ENCODE peak calls at places on chromosomes 2 and 18, in ten cellular contexts. One of them, this sample, is unnamed.
A peak's percentile ranks its signal among the peaks of the same experiment; 100 is the strongest.

GRCh38 chr2:216491757-216492635 is 6.6 kb upstream of the RPL37A start:
- DNase-seq in NCI-H2081: no peak
- DNase-seq in PC-9: no peak
- DNase-seq in fibroblast of the conjunctiva: no peak
- DNase-seq in midbrain: no peak
- DNase-seq in NCI-H510A: peak; percentile 10
- DNase-seq in AG04449: no peak
- DNase-seq in CD8-positive, alpha-beta T cell: no peak
- DNase-seq in glomerular endothelial cell: no peak
- DNase-seq in NCI-H1092: no peak
- DNase-seq in this sample: no peak

GRCh38 chr18:55422456-55423185 is 165.4 kb downstream of the TCF4 start:
- DNase-seq in NCI-H2081: peak; percentile 26
- DNase-seq in PC-9: no peak
- DNase-seq in fibroblast of the conjunctiva: no peak
- DNase-seq in midbrain: no peak
- DNase-seq in NCI-H510A: no peak
- DNase-seq in AG04449: no peak
- DNase-seq in CD8-positive, alpha-beta T cell: no peak
- DNase-seq in glomerular endothelial cell: no peak
- DNase-seq in NCI-H1092: no peak
- DNase-seq in this sample: peak; percentile 42

GRCh38 chr18:12911025-12911927 is 27.2 kb upstream of the PTPN2 start:
- DNase-seq in NCI-H2081: no peak
- DNase-seq in PC-9: no peak
- DNase-seq in fibroblast of the conjunctiva: no peak
- DNase-seq in midbrain: no peak
- DNase-seq in NCI-H510A: peak; percentile 24
- DNase-seq in AG04449: no peak
- DNase-seq in CD8-positive, alpha-beta T cell: peak; percentile 17
- DNase-seq in glomerular endothelial cell: no peak
- DNase-seq in NCI-H1092: no peak
- DNase-seq in this sample: peak; percentile 31

GRCh38 chr18:10036479-10036878 is 122.7 kb downstream of the VAPA start:
- DNase-seq in NCI-H2081: no peak
- DNase-seq in PC-9: no peak
- DNase-seq in fibroblast of the conjunctiva: no peak
- DNase-seq in midbrain: no peak
- DNase-seq in NCI-H510A: no peak
- DNase-seq in AG04449: no peak
- DNase-seq in CD8-positive, alpha-beta T cell: no peak
- DNase-seq in glomerular endothelial cell: no peak
- DNase-seq in NCI-H1092: no peak
- DNase-seq in this sample: no peak

GRCh38 chr2:204135752-204136151 is 199.2 kb downstream of the ICOS start:
- DNase-seq in NCI-H2081: no peak
- DNase-seq in PC-9: no peak
- DNase-seq in fibroblast of the conjunctiva: no peak
- DNase-seq in midbrain: no peak
- DNase-seq in NCI-H510A: no peak
- DNase-seq in AG04449: no peak
- DNase-seq in CD8-positive, alpha-beta T cell: no peak
- DNase-seq in glomerular endothelial cell: no peak
- DNase-seq in NCI-H1092: no peak
- DNase-seq in this sample: no peak

GRCh38 chr2:124911560-124911959 is 886.5 kb downstream of the CNTNAP5 start:
- DNase-seq in NCI-H2081: no peak
- DNase-seq in PC-9: no peak
- DNase-seq in fibroblast of the conjunctiva: no peak
- DNase-seq in midbrain: peak; percentile 29
- DNase-seq in NCI-H510A: no peak
- DNase-seq in AG04449: no peak
- DNase-seq in CD8-positive, alpha-beta T cell: no peak
- DNase-seq in glomerular endothelial cell: no peak
- DNase-seq in NCI-H1092: no peak
- DNase-seq in this sample: peak; percentile 19

GRCh38 chr2:62738981-62739936 is 33.7 kb downstream of the EHBP1 start:
- DNase-seq in NCI-H2081: no peak
- DNase-seq in PC-9: no peak
- DNase-seq in fibroblast of the conjunctiva: peak; percentile 31
- DNase-seq in midbrain: no peak
- DNase-seq in NCI-H510A: no peak
- DNase-seq in AG04449: no peak
- DNase-seq in CD8-positive, alpha-beta T cell: no peak
- DNase-seq in glomerular endothelial cell: no peak
- DNase-seq in NCI-H1092: no peak
- DNase-seq in this sample: peak; percentile 38

GRCh38 chr18:39746201-39746600 is 2180.6 kb upstream of the CELF4 start:
- DNase-seq in NCI-H2081: no peak
- DNase-seq in PC-9: no peak
- DNase-seq in fibroblast of the conjunctiva: no peak
- DNase-seq in midbrain: no peak
- DNase-seq in NCI-H510A: no peak
- DNase-seq in AG04449: no peak
- DNase-seq in CD8-positive, alpha-beta T cell: no peak
- DNase-seq in glomerular endothelial cell: no peak
- DNase-seq in NCI-H1092: no peak
- DNase-seq in this sample: no peak

GRCh38 chr2:9806298-9806610 is 37.0 kb upstream of the TAF1B start:
- DNase-seq in NCI-H2081: no peak
- DNase-seq in PC-9: peak; percentile 32
- DNase-seq in fibroblast of the conjunctiva: no peak
- DNase-seq in midbrain: no peak
- DNase-seq in NCI-H510A: no peak
- DNase-seq in AG04449: no peak
- DNase-seq in CD8-positive, alpha-beta T cell: no peak
- DNase-seq in glomerular endothelial cell: no peak
- DNase-seq in NCI-H1092: no peak
- DNase-seq in this sample: no peak

GRCh38 chr18:51559902-51560287 is 362.4 kb upstream of the MEX3C start:
- DNase-seq in NCI-H2081: no peak
- DNase-seq in PC-9: no peak
- DNase-seq in fibroblast of the conjunctiva: no peak
- DNase-seq in midbrain: no peak
- DNase-seq in NCI-H510A: no peak
- DNase-seq in AG04449: no peak
- DNase-seq in CD8-positive, alpha-beta T cell: no peak
- DNase-seq in glomerular endothelial cell: no peak
- DNase-seq in NCI-H1092: no peak
- DNase-seq in this sample: no peak

GRCh38 chr18:39359636-39360035 is 1794.0 kb upstream of the CELF4 start:
- DNase-seq in NCI-H2081: no peak
- DNase-seq in PC-9: no peak
- DNase-seq in fibroblast of the conjunctiva: no peak
- DNase-seq in midbrain: no peak
- DNase-seq in NCI-H510A: no peak
- DNase-seq in AG04449: no peak
- DNase-seq in CD8-positive, alpha-beta T cell: no peak
- DNase-seq in glomerular endothelial cell: no peak
- DNase-seq in NCI-H1092: no peak
- DNase-seq in this sample: no peak

GRCh38 chr2:155825876-155826275 is 506.6 kb downstream of the NR4A2 start:
- DNase-seq in NCI-H2081: no peak
- DNase-seq in PC-9: no peak
- DNase-seq in fibroblast of the conjunctiva: no peak
- DNase-seq in midbrain: no peak
- DNase-seq in NCI-H510A: no peak
- DNase-seq in AG04449: no peak
- DNase-seq in CD8-positive, alpha-beta T cell: no peak
- DNase-seq in glomerular endothelial cell: no peak
- DNase-seq in NCI-H1092: no peak
- DNase-seq in this sample: no peak

GRCh38 chr2:226664140-226664539 is 135.5 kb downstream of the IRS1 start:
- DNase-seq in NCI-H2081: no peak
- DNase-seq in PC-9: no peak
- DNase-seq in fibroblast of the conjunctiva: no peak
- DNase-seq in midbrain: no peak
- DNase-seq in NCI-H510A: no peak
- DNase-seq in AG04449: no peak
- DNase-seq in CD8-positive, alpha-beta T cell: no peak
- DNase-seq in glomerular endothelial cell: no peak
- DNase-seq in NCI-H1092: peak; percentile 0
- DNase-seq in this sample: no peak

GRCh38 chr2:128531856-128532255 is 213.2 kb upstream of the HS6ST1 start:
- DNase-seq in NCI-H2081: no peak
- DNase-seq in PC-9: no peak
- DNase-seq in fibroblast of the conjunctiva: no peak
- DNase-seq in midbrain: no peak
- DNase-seq in NCI-H510A: no peak
- DNase-seq in AG04449: no peak
- DNase-seq in CD8-positive, alpha-beta T cell: no peak
- DNase-seq in glomerular endothelial cell: no peak
- DNase-seq in NCI-H1092: no peak
- DNase-seq in this sample: no peak

GRCh38 chr2:121682396-121683298 is 33.4 kb upstream of the CLASP1 start:
- DNase-seq in NCI-H2081: no peak
- DNase-seq in PC-9: no peak
- DNase-seq in fibroblast of the conjunctiva: no peak
- DNase-seq in midbrain: no peak
- DNase-seq in NCI-H510A: no peak
- DNase-seq in AG04449: no peak
- DNase-seq in CD8-positive, alpha-beta T cell: no peak
- DNase-seq in glomerular endothelial cell: no peak
- DNase-seq in NCI-H1092: no peak
- DNase-seq in this sample: no peak

GRCh38 chr2:132950986-132951385 is 281.0 kb upstream of the LYPD1 start:
- DNase-seq in NCI-H2081: no peak
- DNase-seq in PC-9: no peak
- DNase-seq in fibroblast of the conjunctiva: no peak
- DNase-seq in midbrain: no peak
- DNase-seq in NCI-H510A: no peak
- DNase-seq in AG04449: no peak
- DNase-seq in CD8-positive, alpha-beta T cell: no peak
- DNase-seq in glomerular endothelial cell: no peak
- DNase-seq in NCI-H1092: no peak
- DNase-seq in this sample: no peak

GRCh38 chr2:175729049-175729706 is 272.9 kb downstream of the LNPK start:
- DNase-seq in NCI-H2081: no peak
- DNase-seq in PC-9: no peak
- DNase-seq in fibroblast of the conjunctiva: no peak
- DNase-seq in midbrain: no peak
- DNase-seq in NCI-H510A: no peak
- DNase-seq in AG04449: no peak
- DNase-seq in CD8-positive, alpha-beta T cell: no peak
- DNase-seq in glomerular endothelial cell: no peak
- DNase-seq in NCI-H1092: no peak
- DNase-seq in this sample: no peak

GRCh38 chr2:239876241-239876947 is 148.7 kb downstream of the NDUFA10 start:
- DNase-seq in NCI-H2081: no peak
- DNase-seq in PC-9: no peak
- DNase-seq in fibroblast of the conjunctiva: no peak
- DNase-seq in midbrain: no peak
- DNase-seq in NCI-H510A: no peak
- DNase-seq in AG04449: no peak
- DNase-seq in CD8-positive, alpha-beta T cell: no peak
- DNase-seq in glomerular endothelial cell: no peak
- DNase-seq in NCI-H1092: no peak
- DNase-seq in this sample: no peak

GRCh38 chr2:40304340-40304739 is 147.6 kb downstream of the SLC8A1 start:
- DNase-seq in NCI-H2081: no peak
- DNase-seq in PC-9: no peak
- DNase-seq in fibroblast of the conjunctiva: no peak
- DNase-seq in midbrain: no peak
- DNase-seq in NCI-H510A: no peak
- DNase-seq in AG04449: no peak
- DNase-seq in CD8-positive, alpha-beta T cell: no peak
- DNase-seq in glomerular endothelial cell: no peak
- DNase-seq in NCI-H1092: no peak
- DNase-seq in this sample: peak; percentile 26

GRCh38 chr2:159873136-159873728 is 75.2 kb upstream of the CD302 start:
- DNase-seq in NCI-H2081: no peak
- DNase-seq in PC-9: no peak
- DNase-seq in fibroblast of the conjunctiva: no peak
- DNase-seq in midbrain: no peak
- DNase-seq in NCI-H510A: no peak
- DNase-seq in AG04449: no peak
- DNase-seq in CD8-positive, alpha-beta T cell: no peak
- DNase-seq in glomerular endothelial cell: no peak
- DNase-seq in NCI-H1092: no peak
- DNase-seq in this sample: no peak

GRCh38 chr18:54149078-54149697 is 75.3 kb downstream of the MBD2 start:
- DNase-seq in NCI-H2081: no peak
- DNase-seq in PC-9: peak; percentile 91
- DNase-seq in fibroblast of the conjunctiva: peak; percentile 78
- DNase-seq in midbrain: no peak
- DNase-seq in NCI-H510A: no peak
- DNase-seq in AG04449: peak; percentile 80
- DNase-seq in CD8-positive, alpha-beta T cell: no peak
- DNase-seq in glomerular endothelial cell: peak; percentile 84
- DNase-seq in NCI-H1092: no peak
- DNase-seq in this sample: peak; percentile 96

This sample was measured in astrocyte of the spinal cord.